ENCODE peak calls at places on chromosomes 7 and 10, in four cellular contexts. One of them, this sample, is unnamed.

GRCh38 chr7:85343484-85343883 is 156.6 kb upstream of the SEMA3D start:
- DNase-seq in brain microvascular endothelial cell: no peak
- DNase-seq in NCI-H1105 treated with DMSO at 0.1 percent for 48 hours: no peak
- DNase-seq in osteocyte: no peak
- DNase-seq in this sample: no peak

GRCh38 chr7:71326596-71326995 is 194.7 kb downstream of the GALNT17 start:
- DNase-seq in osteocyte: no peak
- DNase-seq in NCI-H1105 treated with DMSO at 0.1 percent for 48 hours: no peak
- DNase-seq in brain microvascular endothelial cell: no peak
- DNase-seq in this sample: no peak

GRCh38 chr10:113108180-113108835 is 158.3 kb downstream of the TCF7L2 start:
- DNase-seq in osteocyte: no peak
- DNase-seq in NCI-H1105 treated with DMSO at 0.1 percent for 48 hours: no peak
- DNase-seq in brain microvascular endothelial cell: no peak
- DNase-seq in this sample: peak

GRCh38 chr10:29304259-29305030 is 15.6 kb downstream of the LYZL1 start:
- DNase-seq in brain microvascular endothelial cell: peak
- DNase-seq in osteocyte: peak
- DNase-seq in NCI-H1105 treated with DMSO at 0.1 percent for 48 hours: peak
- DNase-seq in this sample: peak

GRCh38 chr7:30330134-30331111 is 46.0 kb downstream of the ZNRF2 start:
- DNase-seq in brain microvascular endothelial cell: no peak
- DNase-seq in NCI-H1105 treated with DMSO at 0.1 percent for 48 hours: no peak
- DNase-seq in osteocyte: no peak
- DNase-seq in this sample: no peak

GRCh38 chr7:105060394-105060793 is 46.4 kb downstream of the KMT2E start:
- DNase-seq in osteocyte: no peak
- DNase-seq in brain microvascular endothelial cell: no peak
- DNase-seq in NCI-H1105 treated with DMSO at 0.1 percent for 48 hours: no peak
- DNase-seq in this sample: no peak

GRCh38 chr10:3749597-3750351 is 35.2 kb downstream of the KLF6 start:
- DNase-seq in brain microvascular endothelial cell: peak
- DNase-seq in NCI-H1105 treated with DMSO at 0.1 percent for 48 hours: peak
- DNase-seq in osteocyte: peak
- DNase-seq in this sample: no peak

GRCh38 chr7:50664461-50664922 is 99.3 kb upstream of the DDC start:
- DNase-seq in osteocyte: no peak
- DNase-seq in NCI-H1105 treated with DMSO at 0.1 percent for 48 hours: no peak
- DNase-seq in brain microvascular endothelial cell: peak
- DNase-seq in this sample: no peak

This sample was measured in GM23338.